ENCODE peak calls at places on chromosomes 3 and 15, in five cellular contexts. R, U, A, J and I are unnamed samples.
A peak's percentile ranks its signal among the peaks of the same experiment; 100 is the strongest.

GRCh38 chr15:51493892-51494291 is 128.7 kb downstream of the DMXL2 start:
- DNase-seq in R (no peak), U (no peak), A (peak; percentile 24), J (peak; percentile 32), I (no peak)

GRCh38 chr3:107752202-107752990 is 229.6 kb downstream of the BBX start:
- DNase-seq in R (peak; percentile 44), U (no peak), A (peak; percentile 43), J (peak; percentile 39), I (peak; percentile 15)

GRCh38 chr3:30473374-30474051 is 132.9 kb upstream of the TGFBR2 start:
- DNase-seq in R (no peak), U (peak; percentile 53), A (peak; percentile 88), J (peak; percentile 92), I (no peak)

GRCh38 chr3:51436998-51437639 is 46.0 kb downstream of the RBM15B start:
- DNase-seq in R (no peak), U (no peak), A (no peak), J (no peak), I (no peak)

GRCh38 chr15:27853624-27854455 is 245.3 kb downstream of the OCA2 start:
- DNase-seq in R (no peak), U (peak; percentile 26), A (no peak), J (no peak), I (no peak)

GRCh38 chr3:53518495-53518981 is 24.1 kb downstream of the CACNA1D start:
- DNase-seq in R (no peak), U (no peak), A (peak; percentile 43), J (peak; percentile 1), I (no peak)

GRCh38 chr15:86865920-86866319 is 786.2 kb downstream of the AGBL1 start:
- DNase-seq in R (no peak), U (no peak), A (no peak), J (no peak), I (no peak)

GRCh38 chr15:67054676-67055075 is 10.7 kb upstream of the SMAD3 start:
- DNase-seq in R (no peak), U (no peak), A (no peak), J (no peak), I (peak; percentile 46)

GRCh38 chr3:124409650-124410275 is 320.5 kb upstream of the UMPS start:
- DNase-seq in R (peak; percentile 43), U (no peak), A (no peak), J (peak; percentile 12), I (no peak)

GRCh38 chr3:99012051-99012450 is 110.6 kb upstream of the DCBLD2 start:
- DNase-seq in R (no peak), U (no peak), A (peak; percentile 58), J (peak; percentile 43), I (no peak)

GRCh38 chr15:63839717-63840116 is 6.0 kb upstream of the HERC1 start:
- DNase-seq in R (peak; percentile 24), U (no peak), A (no peak), J (no peak), I (no peak)

GRCh38 chr3:69665026-69665739 is 74.1 kb upstream of the MITF start:
- DNase-seq in R (peak; percentile 55), U (no peak), A (peak; percentile 24), J (no peak), I (no peak)

GRCh38 chr15:65060641-65061397 is 7.0 kb downstream of the RASL12 start:
- DNase-seq in R (no peak), U (no peak), A (no peak), J (no peak), I (no peak)

GRCh38 chr15:58369956-58370355 is 61.8 kb upstream of the LIPC start:
- DNase-seq in R (no peak), U (no peak), A (no peak), J (no peak), I (no peak)

GRCh38 chr3:136544532-136544931 is 207.6 kb downstream of the STAG1 start:
- DNase-seq in R (no peak), U (no peak), A (peak; percentile 5), J (peak; percentile 52), I (no peak)

GRCh38 chr3:136543385-136543784 is 208.8 kb downstream of the STAG1 start:
- DNase-seq in R (no peak), U (no peak), A (peak; percentile 21), J (peak; percentile 18), I (no peak)

GRCh38 chr3:136547293-136547692 is 204.9 kb downstream of the STAG1 start:
- DNase-seq in R (no peak), U (no peak), A (no peak), J (peak; percentile 51), I (no peak)

GRCh38 chr3:136546718-136547117 is 205.5 kb downstream of the STAG1 start:
- DNase-seq in R (peak; percentile 8), U (no peak), A (peak; percentile 14), J (peak; percentile 5), I (no peak)

DNA sequence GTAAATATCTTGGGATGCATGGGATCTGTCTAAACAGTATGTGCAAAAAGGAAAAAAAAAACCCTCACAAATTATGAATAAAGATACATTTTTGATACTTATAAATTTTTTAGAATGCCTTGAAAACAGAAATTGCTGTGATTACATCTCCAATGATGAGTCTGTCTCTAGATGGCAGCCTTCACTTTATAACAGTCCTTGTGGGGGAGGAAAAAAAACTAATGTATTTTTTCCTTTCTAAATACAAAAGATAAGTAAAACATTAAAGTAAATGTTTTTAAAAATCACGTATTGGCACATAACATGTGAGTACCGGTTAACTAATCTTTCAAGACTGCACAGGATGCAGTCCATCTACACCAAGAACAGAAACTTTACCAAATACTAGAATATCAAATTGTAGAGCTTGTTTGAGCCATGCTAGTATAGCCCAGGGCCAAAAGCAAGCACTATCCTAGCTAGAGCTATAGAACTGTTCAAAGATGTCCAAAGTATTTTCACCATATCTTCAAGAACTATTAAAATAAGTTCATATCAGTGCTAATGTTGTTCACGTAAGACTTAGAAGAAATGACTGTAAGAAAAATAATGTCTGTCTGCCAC is 206.4 kb downstream of the STAG1 start:
- DNase-seq in R (no peak), U (no peak), A (peak; percentile 48), J (peak; percentile 16), I (no peak)
- TF ChIP-seq CTCF in R (peak; percentile 24), U (peak; percentile 25), A (peak; percentile 22), J (peak; percentile 42), I (no peak)

DNA sequence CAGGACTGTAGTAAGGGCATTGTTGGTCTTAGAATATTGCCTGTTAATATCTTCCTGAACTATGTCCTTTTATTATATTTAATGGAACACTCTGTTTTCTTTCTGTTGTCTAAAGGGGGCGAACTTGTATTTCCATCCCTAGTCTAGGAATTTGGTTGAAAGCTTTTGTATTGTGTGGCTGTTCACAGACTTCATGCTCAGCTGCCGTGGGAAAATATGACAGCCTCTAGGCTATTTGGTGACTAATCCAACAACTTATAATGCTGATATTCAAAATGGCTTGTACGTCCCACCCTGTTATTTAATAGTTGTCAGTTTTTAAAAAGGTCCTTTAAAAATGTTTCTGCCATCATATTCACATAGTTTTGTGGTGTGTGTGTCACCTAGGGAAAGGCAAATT is 202.6 kb downstream of the KLHL25 start:
- DNase-seq in R (no peak), U (no peak), A (peak; percentile 90), J (peak; percentile 85), I (no peak)
- TF ChIP-seq CTCF in R (peak; percentile 49), U (peak; percentile 10), A (peak; percentile 45), J (peak; percentile 49), I (no peak)

GRCh38 chr3:54999159-54999558 is 71.3 kb upstream of the LRTM1 start:
- DNase-seq in R (peak; percentile 26), U (no peak), A (peak; percentile 88), J (peak; percentile 86), I (no peak)
- TF ChIP-seq CTCF in R (peak; percentile 60), U (no peak), A (peak; percentile 58), J (peak; percentile 49), I (no peak)

DNA sequence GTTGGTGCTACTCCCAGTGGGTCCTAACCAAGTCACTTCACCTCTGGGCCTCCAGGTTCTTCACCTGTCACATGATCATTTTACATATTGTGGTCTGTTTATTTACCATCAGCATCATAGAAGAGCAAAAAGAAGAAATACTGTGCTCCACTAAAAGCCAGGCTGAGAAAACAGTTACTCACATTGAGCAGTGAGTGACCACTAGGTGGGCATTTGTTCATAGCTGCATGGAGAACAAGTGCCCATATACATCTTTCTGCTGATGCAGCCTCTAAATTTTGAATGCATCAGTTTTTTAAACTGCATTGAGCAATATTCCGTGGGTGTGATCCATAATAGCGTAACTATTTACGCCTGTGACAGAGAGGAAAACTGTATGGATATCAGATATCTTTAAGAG is 76.2 kb downstream of the DCUN1D1 start:
- DNase-seq in R (no peak), U (no peak), A (no peak), J (no peak), I (no peak)
- TF ChIP-seq CTCF in R (no peak), U (no peak), A (no peak), J (no peak), I (no peak)

DNA sequence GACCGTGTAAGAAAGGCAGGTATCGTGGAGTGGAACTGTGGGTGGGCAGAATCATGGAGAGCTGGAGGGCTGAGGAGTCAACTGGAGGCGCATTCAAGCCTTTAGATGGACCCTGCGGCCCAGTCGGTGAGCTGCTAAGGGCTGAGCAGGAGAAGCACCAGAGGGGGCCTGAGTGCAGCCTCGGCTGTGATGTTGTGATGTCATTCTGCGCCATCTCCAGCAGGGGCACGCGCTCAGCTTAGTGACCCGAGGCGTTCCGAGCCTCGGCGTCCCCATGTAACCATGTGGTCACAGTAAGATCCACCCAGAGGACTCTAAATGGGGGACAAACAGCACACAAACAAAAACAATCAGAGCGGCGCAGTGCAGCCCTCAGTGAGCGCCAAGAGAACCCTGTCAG is 76.8 kb downstream of the VGLL4 start:
- DNase-seq in R (no peak), U (no peak), A (no peak), J (no peak), I (no peak)
- TF ChIP-seq CTCF in R (no peak), U (no peak), A (no peak), J (no peak), I (no peak)

GRCh38 chr3:134337511-134338200 is 36.6 kb downstream of the AMOTL2 start:
- DNase-seq in R (no peak), U (peak; percentile 34), A (no peak), J (no peak), I (no peak)
- TF ChIP-seq CTCF in R (no peak), U (no peak), A (no peak), J (no peak), I (no peak)

DNA sequence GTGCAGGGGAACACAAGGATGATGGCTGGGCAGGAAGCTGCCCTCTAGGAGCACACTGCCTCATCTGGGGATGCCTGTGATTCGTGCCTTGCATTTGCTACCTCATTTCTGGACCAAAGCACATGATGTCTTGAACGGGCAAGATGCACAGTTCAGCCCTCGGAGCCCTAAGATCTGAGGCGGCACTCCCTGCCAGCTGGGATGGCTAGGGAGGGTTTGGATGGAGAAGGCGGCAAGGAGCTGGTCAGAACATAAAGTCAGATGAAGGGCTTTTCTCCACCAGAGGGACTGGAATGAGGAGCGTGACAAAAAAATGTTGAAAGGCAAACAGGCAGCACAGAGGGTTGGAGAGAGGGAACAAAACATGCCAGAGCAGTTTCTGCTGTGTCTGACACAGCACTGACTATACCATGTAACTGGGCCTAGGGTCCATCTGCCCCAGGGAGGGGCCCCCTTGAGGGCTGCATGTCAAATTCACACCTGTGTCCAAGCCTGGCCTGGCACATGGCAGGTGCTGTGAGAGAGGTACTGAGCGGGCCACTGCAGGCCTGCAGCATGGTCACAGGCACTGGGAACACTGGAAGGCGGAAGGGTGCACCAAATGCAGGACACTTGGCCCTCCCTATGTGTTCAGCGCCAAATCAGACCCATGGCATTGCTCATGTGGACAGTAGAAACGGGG is 21.7 kb downstream of the TMEM43 start:
- DNase-seq in R (no peak), U (no peak), A (no peak), J (no peak), I (no peak)
- TF ChIP-seq CTCF in R (no peak), U (no peak), A (no peak), J (peak; percentile 18), I (no peak)